ENCODE peak calls at places on chromosomes 6 and 20, in ten cellular contexts. E is heart left ventricle, A is neuronal stem cell, G is cardiac muscle cell, Q is endothelial cell of umbilical vein, U is thyroid gland, S is HepG2, T is lung, Y is right cardiac atrium, P is lower leg skin. Z is an unnamed sample.

GRCh38 chr6:44251576-44252524 is 4.9 kb downstream of the HSP90AB1 start:
- DNase-seq in U (no peak), P (no peak), Q (no peak), Y (no peak), E (no peak), A (no peak), G (no peak), S (no peak), T (no peak), Z (no peak)

GRCh38 chr6:127618729-127619128 is 41.8 kb downstream of the C6orf58 start:
- DNase-seq in G (no peak), Y (no peak), T (no peak), A (no peak), E (no peak), Q (no peak), U (no peak), S (no peak), P (no peak), Z (no peak)

GRCh38 chr20:17614176-17614811 is 44.4 kb downstream of the DSTN start:
- DNase-seq in U (no peak), Y (peak), P (peak), A (no peak), S (no peak), G (peak), E (peak), T (no peak), Q (no peak), Z (peak)

GRCh38 chr6:150213301-150213700 is 70.5 kb downstream of the PPP1R14C start:
- DNase-seq in Q (no peak), E (no peak), A (no peak), Y (no peak), P (no peak), G (no peak), T (no peak), U (no peak), S (no peak), Z (no peak)

GRCh38 chr6:164665328-164665727 is 644.1 kb downstream of the C6orf118 start:
- DNase-seq in U (no peak), S (no peak), Y (no peak), T (no peak), E (no peak), G (no peak), A (no peak), P (no peak), Q (no peak), Z (no peak)

GRCh38 chr6:84026721-84027164 is 6.8 kb upstream of the MRAP2 start:
- DNase-seq in S (peak), G (no peak), T (no peak), A (no peak), P (no peak), E (no peak), U (no peak), Q (peak), Y (no peak), Z (no peak)

GRCh38 chr6:54335871-54336270 is 27.6 kb downstream of the TINAG start:
- DNase-seq in E (no peak), T (no peak), Q (peak), A (no peak), G (peak), U (no peak), S (peak), Y (no peak), P (no peak), Z (no peak)

GRCh38 chr6:168514216-168514615 is 73.2 kb downstream of the SMOC2 start:
- DNase-seq in E (peak), U (peak), Y (peak), G (peak), T (no peak), Q (no peak), P (peak), A (no peak), S (no peak), Z (peak)

GRCh38 chr6:157036245-157036681 is 259.1 kb downstream of the ARID1B start:
- DNase-seq in G (peak), S (no peak), Q (no peak), A (no peak), U (peak), P (peak), T (peak), Y (peak), E (no peak), Z (no peak)

GRCh38 chr20:38304845-38305447 is 990 bp downstream of the BPI start:
- DNase-seq in P (no peak), A (no peak), U (peak), Q (peak), E (peak), T (peak), G (peak), S (peak), Y (no peak), Z (no peak)

GRCh38 chr20:44959896-44960852 is at the start of gene TOMM34:
- DNase-seq in U (peak), E (peak), Y (peak), A (peak), S (peak), Q (peak), G (peak), T (peak), P (peak), Z (peak)

GRCh38 chr6:99745651-99746050 is 139.0 kb downstream of the PRDM13 start:
- DNase-seq in U (no peak), G (peak), S (no peak), P (no peak), Y (no peak), Q (no peak), T (no peak), A (no peak), E (no peak), Z (no peak)

GRCh38 chr6:98823845-98824162 is 10.6 kb upstream of the POU3F2 start:
- DNase-seq in Q (no peak), A (no peak), E (no peak), T (no peak), P (no peak), U (no peak), G (no peak), S (no peak), Y (no peak), Z (no peak)

GRCh38 chr20:17650301-17650761 is 31.7 kb downstream of the RRBP1 start:
- DNase-seq in A (no peak), Q (peak), Y (no peak), T (no peak), U (no peak), S (no peak), G (no peak), E (peak), P (no peak), Z (no peak)

GRCh38 chr6:151641028-151641427 is 147.2 kb downstream of the CCDC170 start:
- DNase-seq in A (no peak), P (no peak), Q (no peak), E (no peak), S (no peak), G (no peak), Y (no peak), T (no peak), U (no peak), Z (no peak)

GRCh38 chr20:40416274-40416673 is 272.8 kb downstream of the MAFB start:
- DNase-seq in P (peak), T (no peak), U (no peak), Q (no peak), G (no peak), S (no peak), Y (no peak), A (no peak), E (no peak), Z (no peak)

GRCh38 chr6:63465750-63466149 is 106.5 kb upstream of the LOC128125822 start:
- DNase-seq in G (no peak), P (no peak), T (no peak), A (no peak), E (no peak), S (no peak), Q (no peak), U (no peak), Y (no peak), Z (no peak)

GRCh38 chr6:107965746-107966145 is 7.7 kb upstream of the SEC63 start:
- DNase-seq in E (no peak), S (no peak), G (peak), U (no peak), Q (no peak), Y (no peak), P (no peak), T (no peak), A (no peak), Z (no peak)

GRCh38 chr6:162942860-162943259 is 215.1 kb downstream of the PACRG start:
- DNase-seq in A (no peak), Q (no peak), U (no peak), Y (no peak), G (peak), P (no peak), T (no peak), S (no peak), E (no peak), Z (no peak)

GRCh38 chr6:159919011-159919511 is 28.3 kb downstream of the MAS1 start:
- DNase-seq in Y (no peak), U (no peak), T (no peak), A (no peak), E (no peak), P (no peak), Q (no peak), G (peak), S (no peak), Z (no peak)

GRCh38 chr6:42007753-42008528 is 42.4 kb upstream of the TAF8 start:
- DNase-seq in U (no peak), Q (no peak), T (no peak), E (no peak), P (no peak), Y (no peak), S (no peak), G (no peak), A (no peak), Z (no peak)

GRCh38 chr6:37648465-37649330 is 49.0 kb downstream of the MDGA1 start:
- DNase-seq in G (peak), P (no peak), A (peak), U (peak), T (no peak), E (no peak), S (no peak), Q (no peak), Y (peak), Z (no peak)

GRCh38 chr20:41862476-41862875 is 244.3 kb upstream of the CHD6 start:
- DNase-seq in T (no peak), Q (no peak), P (no peak), Y (no peak), E (no peak), G (no peak), U (no peak), S (no peak), A (no peak), Z (no peak)

GRCh38 chr6:37131104-37131959 is 38.6 kb upstream of the PIM1 start:
- DNase-seq in P (no peak), Q (peak), A (no peak), Y (peak), G (no peak), T (peak), S (peak), U (peak), E (peak), Z (peak)

GRCh38 chr20:61373956-61374545 is 122.0 kb downstream of the CDH4 start:
- DNase-seq in S (no peak), T (no peak), E (no peak), Q (no peak), G (no peak), P (no peak), U (no peak), Y (no peak), A (no peak), Z (no peak)

GRCh38 chr6:3147914-3148757 is 9.2 kb downstream of the TUBB2A start:
- DNase-seq in E (no peak), S (no peak), P (no peak), Y (no peak), U (no peak), T (no peak), Q (no peak), G (no peak), A (no peak), Z (no peak)

GRCh38 chr6:36724514-36725385 is 27.1 kb downstream of the RAB44 start:
- DNase-seq in Y (peak), P (peak), A (no peak), S (peak), T (peak), U (peak), G (peak), Q (peak), E (peak), Z (no peak)

GRCh38 chr6:20433321-20433720 is 31.6 kb downstream of the E2F3 start:
- DNase-seq in E (no peak), G (no peak), Q (no peak), S (no peak), P (no peak), A (no peak), Y (no peak), U (no peak), T (no peak), Z (no peak)

GRCh38 chr20:32350421-32350820 is 7.7 kb upstream of the ASXL1 start:
- DNase-seq in Q (no peak), T (no peak), Y (no peak), E (no peak), P (no peak), S (no peak), U (no peak), A (no peak), G (no peak), Z (no peak)

GRCh38 chr6:163237110-163237509 is 177.4 kb upstream of the QKI start:
- DNase-seq in E (no peak), U (no peak), Y (no peak), G (no peak), P (no peak), A (no peak), S (no peak), Q (no peak), T (no peak), Z (no peak)

GRCh38 chr20:13681248-13682125 is 42.8 kb upstream of the TASP1 start:
- DNase-seq in T (no peak), P (no peak), S (peak), G (no peak), Y (no peak), Q (no peak), A (no peak), E (no peak), U (no peak), Z (no peak)

GRCh38 chr6:115720900-115721299 is 339.8 kb downstream of the FRK start:
- DNase-seq in G (no peak), E (no peak), U (no peak), Q (no peak), T (no peak), P (no peak), A (no peak), Y (no peak), S (no peak), Z (no peak)

GRCh38 chr6:15342114-15342513 is 96.2 kb downstream of the JARID2 start:
- DNase-seq in E (no peak), P (no peak), T (no peak), Y (no peak), G (no peak), A (no peak), Q (no peak), U (no peak), S (no peak), Z (no peak)

GRCh38 chr20:46582648-46583047 is 32.2 kb upstream of the OCSTAMP start:
- DNase-seq in G (no peak), Q (no peak), T (no peak), S (no peak), U (no peak), Y (no peak), A (no peak), P (no peak), E (no peak), Z (no peak)

GRCh38 chr20:46586724-46587123 is 36.3 kb upstream of the OCSTAMP start:
- DNase-seq in S (no peak), P (no peak), Y (no peak), E (no peak), T (no peak), U (no peak), A (no peak), G (no peak), Q (no peak), Z (no peak)

GRCh38 chr20:46583411-46584214 is 33.2 kb upstream of the OCSTAMP start:
- DNase-seq in U (no peak), A (peak), P (no peak), Y (no peak), G (no peak), Q (no peak), T (no peak), S (no peak), E (no peak), Z (no peak)

GRCh38 chr20:46581386-46581785 is 30.9 kb upstream of the OCSTAMP start:
- DNase-seq in T (no peak), E (no peak), P (no peak), Y (no peak), S (no peak), Q (no peak), U (no peak), G (no peak), A (no peak), Z (no peak)

GRCh38 chr20:46584508-46584907 is 34.1 kb upstream of the OCSTAMP start:
- DNase-seq in Q (no peak), A (no peak), P (no peak), U (no peak), Y (no peak), G (no peak), E (no peak), S (peak), T (no peak), Z (no peak)
- H3K4me3 ChIP-seq in Q (no peak), A (no peak), P (no peak), U (no peak), Y (no peak), G (no peak), E (no peak), S (no peak), T (no peak), Z (no peak)

GRCh38 chr20:35737865-35738333 is 4.2 kb downstream of the RBM39 start:
- DNase-seq in Y (no peak), S (no peak), Q (no peak), G (no peak), T (no peak), A (no peak), P (no peak), E (no peak), U (no peak), Z (no peak)

GRCh38 chr20:35735828-35736470 is 6.1 kb downstream of the RBM39 start:
- DNase-seq in G (no peak), S (no peak), T (no peak), U (no peak), P (no peak), A (no peak), E (no peak), Y (no peak), Q (no peak), Z (no peak)

GRCh38 chr20:35732644-35732982 is 9.4 kb downstream of the RBM39 start:
- DNase-seq in U (no peak), G (no peak), E (no peak), S (no peak), P (no peak), Y (no peak), A (no peak), T (no peak), Q (no peak), Z (no peak)

GRCh38 chr20:35734374-35734773 is 7.7 kb downstream of the RBM39 start:
- DNase-seq in T (no peak), G (no peak), A (no peak), Q (no peak), E (no peak), S (no peak), U (no peak), P (no peak), Y (no peak), Z (no peak)

DNA sequence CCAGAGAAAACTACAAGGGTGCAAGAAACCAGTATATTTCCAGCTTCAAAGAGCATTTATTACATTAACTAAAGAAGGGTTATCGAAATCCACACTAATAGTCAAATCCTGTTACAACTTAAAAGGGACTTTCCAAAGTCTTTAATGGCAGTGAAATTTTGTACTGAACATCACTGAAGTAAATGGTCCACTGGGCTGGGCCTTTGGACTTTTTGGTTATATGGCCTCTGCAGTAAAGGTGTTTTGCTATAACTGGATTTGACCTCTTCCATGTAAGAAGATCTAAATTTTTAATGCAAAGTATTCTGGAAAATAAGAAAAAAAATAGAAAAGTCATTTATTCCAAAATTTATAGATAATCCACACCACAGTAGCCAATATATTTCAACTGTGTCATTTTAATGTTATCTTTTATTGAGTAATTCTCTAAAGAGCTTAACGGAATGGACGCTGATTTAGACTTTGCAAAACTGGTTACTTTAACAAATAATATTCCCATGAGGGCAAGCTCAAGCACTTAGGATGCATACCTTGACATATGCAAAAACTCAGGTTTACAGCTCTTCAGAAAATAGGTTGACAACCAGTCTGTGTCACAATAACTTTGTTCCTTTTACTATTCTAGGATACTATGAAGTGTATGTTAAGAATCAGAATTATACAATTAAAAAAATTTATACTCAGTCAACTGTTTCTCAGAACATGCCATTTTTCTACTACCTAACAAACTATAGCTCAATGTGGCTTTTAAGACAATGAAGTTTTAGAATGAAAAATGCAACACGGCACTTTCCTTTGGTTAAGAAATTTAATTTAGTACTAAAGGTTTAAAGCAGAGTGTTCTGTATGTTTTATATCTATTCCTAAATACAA is 7.0 kb downstream of the RBM39 start:
- DNase-seq in Q (no peak), Y (no peak), S (no peak), T (no peak), E (no peak), P (no peak), A (no peak), G (no peak), U (no peak), Z (no peak)
- H3K4me3 ChIP-seq in Q (no peak), Y (no peak), S (no peak), T (no peak), E (no peak), P (no peak), A (no peak), G (no peak), U (no peak), Z (no peak)

GRCh38 chr20:35248641-35249475 is 22.4 kb downstream of the MMP24 start:
- DNase-seq in A (no peak), Y (no peak), E (no peak), T (no peak), P (no peak), U (no peak), G (no peak), S (no peak), Q (no peak), Z (no peak)
- H3K4me3 ChIP-seq in A (no peak), Y (no peak), E (no peak), T (no peak), P (no peak), U (no peak), G (no peak), S (no peak), Q (no peak), Z (no peak)

GRCh38 chr20:33668791-33669155 is 2.0 kb downstream of the ACTL10 start:
- DNase-seq in Q (no peak), Y (no peak), U (no peak), E (no peak), T (no peak), S (no peak), A (no peak), G (no peak), P (no peak), Z (no peak)

GRCh38 chr20:33668087-33668790 is 1.5 kb downstream of the ACTL10 start:
- DNase-seq in U (no peak), S (no peak), Y (no peak), G (no peak), A (no peak), T (peak), P (no peak), Q (no peak), E (peak), Z (peak)

GRCh38 chr20:33666293-33667244 is at the start of gene ACTL10:
- DNase-seq in E (peak), A (peak), G (peak), P (peak), Q (peak), S (no peak), U (peak), Y (peak), T (peak), Z (peak)

GRCh38 chr20:33669224-33669623 is 2.5 kb downstream of the ACTL10 start:
- DNase-seq in A (no peak), Y (no peak), P (no peak), T (no peak), Q (no peak), E (peak), S (no peak), G (no peak), U (peak), Z (no peak)

DNA sequence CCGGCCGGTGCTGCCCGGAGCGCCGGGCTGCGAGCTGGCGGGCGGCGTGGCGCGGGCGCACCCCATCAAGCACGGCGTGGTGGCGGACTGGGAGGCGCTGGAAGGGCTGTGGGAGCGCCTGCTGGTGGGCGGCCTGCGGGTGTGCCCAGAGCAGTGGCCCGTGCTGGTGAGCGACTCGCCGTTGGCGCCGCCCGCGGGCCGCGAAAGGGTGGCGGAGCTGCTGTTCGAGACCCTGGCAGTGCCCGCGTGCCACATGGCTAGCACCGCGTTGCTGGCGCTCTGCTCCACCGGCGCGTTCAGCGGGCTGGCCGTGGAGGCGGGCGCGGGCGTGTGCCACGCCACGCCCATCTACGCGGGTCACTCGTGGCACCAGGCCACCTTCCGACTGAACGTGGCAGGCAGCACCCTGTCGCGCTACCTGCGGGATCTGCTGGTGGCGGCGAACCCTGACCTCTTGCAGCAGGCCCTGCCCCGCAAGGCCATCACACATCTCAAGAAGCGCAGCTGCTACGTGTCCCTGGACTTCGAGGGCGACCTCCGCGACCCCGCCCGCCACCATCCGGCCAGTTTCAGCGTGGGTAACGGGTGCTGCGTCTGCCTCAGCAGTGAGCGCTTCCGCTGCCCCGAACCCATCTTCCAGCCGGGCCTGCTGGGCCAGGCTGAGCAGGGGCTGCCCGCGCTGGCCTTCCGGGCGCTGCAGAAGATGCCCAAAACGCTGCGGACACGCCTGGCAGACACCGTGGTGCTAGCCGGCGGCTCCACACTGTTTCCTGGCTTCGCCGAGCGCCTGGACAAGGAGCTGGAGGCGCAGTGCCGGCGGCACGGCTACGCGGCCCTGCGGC is 723 bp downstream of the ACTL10 start:
- DNase-seq in Y (peak), U (peak), Q (peak), E (peak), A (no peak), S (no peak), T (no peak), P (no peak), G (peak), Z (no peak)
- H3K4me3 ChIP-seq in Y (peak), U (peak), Q (peak), E (peak), A (peak), S (no peak), T (peak), P (peak), G (no peak), Z (peak)